ENCODE peak calls at places on chromosome 4, in five cellular contexts. O, H, X, T and Y are unnamed samples. For H3K4me1, the result is how much of the 10 kb centered on the place peaks cover.

GRCh38 chr4:16270654-16271328 is 44.5 kb upstream of the TAPT1 start:
- DNase-seq in H (no peak), O (peak), X (no peak), T (no peak), Y (no peak)

GRCh38 chr4:158300012-158300411 is 89.7 kb downstream of the TMEM144 start:
- DNase-seq in T (no peak), O (no peak), H (no peak), X (no peak), Y (no peak)

GRCh38 chr4:20362148-20362547 is 110.4 kb downstream of the SLIT2 start:
- DNase-seq in H (no peak), T (no peak), X (no peak), O (peak), Y (no peak)

GRCh38 chr4:73599182-73599581 is 21.1 kb downstream of the RASSF6 start:
- DNase-seq in H (no peak), T (no peak), X (peak), O (peak), Y (no peak)

GRCh38 chr4:114598191-114599121 is at the start of gene UGT8:
- DNase-seq in H (no peak), X (peak), T (peak), O (peak), Y (peak)

GRCh38 chr4:186588503-186588902 is 33.1 kb upstream of the MTNR1A start:
- DNase-seq in O (no peak), H (no peak), T (no peak), X (no peak), Y (no peak)

GRCh38 chr4:184684491-184685189 is 35.1 kb downstream of the PRIMPOL start:
- DNase-seq in T (peak), X (no peak), O (no peak), H (no peak), Y (no peak)

GRCh38 chr4:176988226-176988625 is 195.5 kb upstream of the VEGFC start:
- DNase-seq in X (no peak), T (no peak), H (no peak), O (no peak), Y (no peak)

GRCh38 chr4:62320612-62321011 is 1120.5 kb downstream of the ADGRL3 start:
- DNase-seq in O (no peak), T (no peak), H (no peak), X (no peak), Y (no peak)

GRCh38 chr4:87092389-87093141 is 127.9 kb downstream of the KLHL8 start:
- DNase-seq in O (no peak), T (peak), H (peak), X (peak), Y (no peak)

GRCh38 chr4:143616771-143617170 is 83.7 kb downstream of the FREM3 start:
- DNase-seq in H (no peak), O (no peak), T (no peak), X (no peak), Y (no peak)

GRCh38 chr4:57265831-57266582 is 155.8 kb upstream of the IGFBP7 start:
- DNase-seq in H (no peak), O (peak), X (no peak), T (peak), Y (peak)

GRCh38 chr4:124947622-124948265 is 235.2 kb upstream of the ANKRD50 start:
- DNase-seq in H (no peak), X (no peak), O (no peak), T (no peak), Y (no peak)

GRCh38 chr4:183906736-183907651 is 1.9 kb downstream of the STOX2 start:
- DNase-seq in H (no peak), X (no peak), T (no peak), O (peak), Y (no peak)

GRCh38 chr4:127479031-127479622 is 153.6 kb upstream of the INTU start:
- DNase-seq in H (no peak), O (peak), T (no peak), X (no peak), Y (peak)

GRCh38 chr4:76896731-76897521 is 1.0 kb downstream of the SOWAHB start:
- DNase-seq in H (no peak), X (peak), O (peak), T (peak), Y (no peak)

GRCh38 chr4:161704653-161705052 is 459.1 kb downstream of the FSTL5 start:
- DNase-seq in H (no peak), O (peak), T (no peak), X (no peak), Y (no peak)

GRCh38 chr4:187209921-187210613 is 486.4 kb upstream of the FAT1 start:
- DNase-seq in H (no peak), T (no peak), X (peak), O (no peak), Y (no peak)

GRCh38 chr4:77014256-77014655 is 61.5 kb downstream of the CCNI start:
- DNase-seq in H (no peak), T (no peak), X (no peak), O (peak), Y (no peak)

GRCh38 chr4:152734015-152734698 is 45.4 kb downstream of the TIGD4 start:
- DNase-seq in H (no peak), O (peak), T (no peak), X (no peak), Y (no peak)

GRCh38 chr4:163618845-163619244 is 124.4 kb downstream of the TMA16 start:
- DNase-seq in T (no peak), O (no peak), H (no peak), X (no peak), Y (no peak)

GRCh38 chr4:186037692-186038658 is 31.0 kb upstream of the TLR3 start:
- DNase-seq in H (no peak), X (peak), T (no peak), O (peak), Y (peak)

GRCh38 chr4:152629908-152630307 is 49.9 kb downstream of the TMEM154 start:
- DNase-seq in T (no peak), H (no peak), X (no peak), O (no peak), Y (no peak)

GRCh38 chr4:3699261-3699660 is 66.9 kb upstream of the ADRA2C start:
- DNase-seq in X (no peak), H (no peak), O (no peak), T (no peak), Y (no peak)

GRCh38 chr4:112061418-112061817 is 83.8 kb upstream of the FAM241A start:
- DNase-seq in T (no peak), X (no peak), O (peak), H (no peak), Y (no peak)

GRCh38 chr4:108010167-108010566 is 20.5 kb downstream of the HADH start:
- DNase-seq in T (no peak), X (no peak), H (no peak), O (no peak), Y (no peak)

GRCh38 chr4:139740531-139741041 is 75.0 kb downstream of the MGST2 start:
- DNase-seq in X (peak), T (peak), H (peak), O (no peak), Y (no peak)

GRCh38 chr4:75545526-75545925 is 10.3 kb upstream of the ODAPH start:
- DNase-seq in T (no peak), X (no peak), H (no peak), O (no peak), Y (no peak)

GRCh38 chr4:28073860-28074555 is 1213.4 kb downstream of the STIM2 start:
- DNase-seq in O (peak), X (no peak), T (no peak), H (no peak), Y (peak)

GRCh38 chr4:182978152-182978827 is 61.1 kb upstream of the DCTD start:
- DNase-seq in T (no peak), H (no peak), X (no peak), O (no peak), Y (peak)

GRCh38 chr4:13201241-13201640 is 282.9 kb downstream of the RAB28 start:
- DNase-seq in X (no peak), T (no peak), H (no peak), O (no peak), Y (no peak)

DNA sequence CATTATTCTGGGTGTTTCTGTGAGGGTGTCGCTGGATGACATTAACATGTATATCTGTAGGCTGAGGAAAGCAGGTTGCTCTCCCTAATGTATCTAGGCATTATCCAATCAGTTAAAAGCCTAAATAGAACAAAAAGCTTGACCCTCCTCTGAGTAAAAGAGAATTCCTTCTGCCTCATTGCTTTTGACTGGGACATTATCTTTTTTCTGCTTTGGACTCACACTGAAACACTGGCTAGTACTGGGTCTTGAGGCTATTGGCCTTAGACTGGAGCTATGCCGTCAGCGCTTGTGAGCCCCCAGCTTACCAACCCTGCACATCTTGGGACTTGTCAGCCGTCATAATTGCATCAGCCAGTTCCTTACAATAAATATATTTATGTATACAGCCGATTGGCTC is 206.8 kb upstream of the ARHGAP24 start:
- DNase-seq in X (no peak), T (no peak), H (no peak), O (no peak), Y (no peak)
- H3K4me1 ChIP-seq in X (under half), T (under half), H (under half), O (under half), Y (under half)

DNA sequence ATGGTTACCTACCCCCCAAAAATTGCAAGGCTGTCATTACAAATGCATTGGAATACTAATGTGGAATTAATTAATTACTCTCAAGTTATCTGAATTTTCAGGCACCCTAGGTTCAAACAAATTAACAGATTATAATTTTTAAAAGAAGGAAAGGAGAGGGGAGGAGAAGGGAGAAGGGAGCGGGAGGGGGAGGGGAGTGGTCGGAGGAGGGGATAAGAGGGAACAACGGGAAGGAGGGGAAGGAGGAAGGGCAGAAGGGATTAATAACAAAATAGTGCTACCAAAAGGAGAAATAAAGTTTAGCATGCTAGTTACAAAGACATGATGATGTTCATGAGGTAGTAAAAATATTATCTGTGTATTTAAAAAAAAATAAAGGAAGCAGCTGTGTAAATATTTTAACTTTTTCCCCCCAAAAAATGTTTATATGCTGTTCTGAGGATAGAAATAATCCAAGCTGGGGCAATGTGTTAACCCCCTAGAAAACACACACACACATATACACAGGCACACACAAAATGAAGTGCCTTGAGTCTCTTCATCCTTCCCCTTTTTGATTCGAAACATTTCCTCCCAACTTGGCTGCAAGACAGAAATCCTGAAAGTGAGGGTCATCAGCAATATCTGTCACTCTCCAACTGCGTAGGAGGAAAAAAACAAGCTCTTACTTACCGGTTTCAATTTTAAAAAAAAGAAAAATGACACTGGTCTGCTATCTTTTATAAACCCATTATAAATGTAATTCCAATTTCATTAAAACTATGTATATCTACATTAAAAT is 58.8 kb downstream of the PPP3CA start:
- DNase-seq in X (no peak), H (no peak), O (peak), T (no peak), Y (no peak)
- H3K4me1 ChIP-seq in X (under half), H (half or more), O (half or more), T (half or more), Y (under half)

DNA sequence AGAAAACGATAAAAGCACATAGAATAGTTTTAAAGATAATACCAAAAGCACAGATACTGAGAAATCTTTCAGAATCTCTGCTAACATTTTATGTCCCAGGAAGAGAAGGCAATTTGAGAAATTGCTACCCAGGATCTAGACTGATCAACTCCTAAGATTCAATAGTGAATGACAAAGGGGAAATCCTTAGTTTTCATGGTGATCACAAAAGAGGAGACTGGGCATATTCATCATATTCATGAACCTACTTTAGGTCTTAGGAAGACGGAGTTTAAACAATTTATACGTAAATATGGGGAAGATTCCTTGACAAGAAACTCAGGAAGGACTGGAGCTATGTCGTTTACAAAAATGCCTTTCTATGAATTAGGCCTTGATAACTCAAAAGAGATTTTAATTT is 87.3 kb downstream of the SHISA3 start:
- DNase-seq in T (no peak), H (no peak), X (no peak), O (peak), Y (no peak)
- H3K4me1 ChIP-seq in T (under half), H (under half), X (under half), O (half or more), Y (under half)

DNA sequence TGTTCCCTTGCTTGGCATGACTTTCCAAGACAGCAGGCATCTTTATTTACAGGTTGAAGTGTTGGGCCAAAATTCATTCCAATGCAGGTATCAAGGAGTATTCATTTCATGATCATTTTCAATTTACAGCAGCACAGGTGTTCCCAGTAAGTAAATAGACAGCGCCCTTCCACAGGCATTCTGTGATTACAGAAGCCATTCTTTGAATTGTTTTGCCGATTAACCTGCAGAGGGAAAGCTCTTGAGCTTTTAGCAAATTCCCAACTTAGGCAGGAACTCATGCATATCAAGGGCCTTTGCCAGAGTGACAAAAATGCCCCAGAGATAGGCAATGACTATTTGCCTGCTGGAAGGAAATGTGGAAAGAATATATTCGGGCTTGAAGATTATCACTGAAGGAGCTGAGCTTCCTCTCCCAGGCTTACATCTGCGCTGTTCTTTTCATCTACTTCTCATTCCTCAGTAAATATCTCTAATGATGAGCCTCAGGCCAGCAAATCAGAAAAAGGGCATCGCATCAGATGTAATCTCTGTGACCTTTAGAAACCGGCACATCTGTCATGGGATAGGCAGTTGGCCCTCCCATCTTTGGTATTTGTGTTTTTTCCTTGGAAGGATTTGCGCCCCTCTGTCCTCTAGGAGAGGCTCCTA is 6.7 kb downstream of the TXK start:
- DNase-seq in H (no peak), T (no peak), X (no peak), O (peak), Y (no peak)
- H3K4me1 ChIP-seq in H (under half), T (under half), X (under half), O (under half), Y (under half)

GRCh38 chr4:121189811-121190210 is 25.7 kb upstream of the TNIP3 start:
- DNase-seq in O (no peak), H (no peak), X (no peak), T (no peak), Y (no peak)

GRCh38 chr4:121190389-121190788 is 26.3 kb upstream of the TNIP3 start:
- DNase-seq in T (no peak), H (no peak), X (no peak), O (no peak), Y (no peak)

GRCh38 chr4:121192500-121192899 is 28.4 kb upstream of the TNIP3 start:
- DNase-seq in X (no peak), O (peak), H (no peak), T (no peak), Y (peak)

GRCh38 chr4:121191351-121191750 is 27.2 kb upstream of the TNIP3 start:
- DNase-seq in O (no peak), T (no peak), X (no peak), H (no peak), Y (no peak)

DNA sequence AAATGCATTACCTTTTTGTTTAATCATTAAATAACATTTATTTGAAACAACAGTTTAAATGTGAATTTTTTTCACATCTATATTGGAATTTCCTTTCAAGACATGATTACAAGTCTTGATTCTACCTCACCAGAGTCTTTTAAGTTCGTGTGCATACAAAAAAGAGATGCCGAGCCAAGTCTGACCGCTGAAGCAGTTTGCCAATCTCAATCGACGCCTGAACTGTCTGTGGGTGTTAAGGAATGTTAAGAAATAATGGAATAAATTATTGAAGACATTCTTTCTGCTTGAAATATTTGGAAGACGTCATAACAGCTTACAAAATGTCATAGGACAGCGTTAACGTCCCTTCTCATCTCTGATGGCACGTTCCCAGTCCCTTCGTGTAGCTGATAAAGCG is 27.9 kb upstream of the TNIP3 start:
- DNase-seq in T (no peak), O (no peak), H (no peak), X (no peak), Y (no peak)
- H3K4me1 ChIP-seq in T (under half), O (under half), H (under half), X (under half), Y (under half)

GRCh38 chr4:85419103-85419502 is 55.8 kb upstream of the ARHGAP24 start:
- DNase-seq in O (no peak), H (no peak), T (no peak), X (no peak), Y (no peak)
- H3K4me1 ChIP-seq in O (under half), H (under half), T (under half), X (under half), Y (under half)